ENCODE peak calls at places on chromosomes 5 and 9, in seven cellular contexts. Q is mesenchymal stem cell, W is H1, B is neuronal stem cell, N is IMR-90, K is H9, C is trophoblast cell. S is an unnamed sample.

GRCh38 chr9:37776328-37776727 is 8.5 kb downstream of the EXOSC3 start:
- DNase-seq in C (peak; percentile 92), B (no peak), N (peak; percentile 80), Q (peak; percentile 75), K (no peak), W (no peak), S (no peak)

GRCh38 chr9:2228132-2228531 is 213.0 kb downstream of the SMARCA2 start:
- DNase-seq in K (peak; percentile 71), C (no peak), W (peak; percentile 85), Q (no peak), N (no peak), B (peak; percentile 17), S (peak; percentile 79)

GRCh38 chr9:135608294-135608998 is 30.9 kb downstream of the GLT6D1 start:
- DNase-seq in C (no peak), K (no peak), N (no peak), B (no peak), Q (no peak), W (no peak), S (no peak)

GRCh38 chr5:143788401-143788800 is 23.6 kb upstream of the HMHB1 start:
- DNase-seq in N (no peak), K (no peak), B (no peak), W (no peak), C (no peak), Q (no peak), S (no peak)

GRCh38 chr5:139847790-139848507 is 52.3 kb downstream of the PSD2 start:
- DNase-seq in N (no peak), B (peak; percentile 57), W (peak; percentile 75), Q (peak; percentile 37), K (peak; percentile 56), C (peak; percentile 53), S (peak; percentile 60)

GRCh38 chr9:95785209-95785608 is 90.3 kb upstream of the ERCC6L2 start:
- DNase-seq in K (no peak), B (no peak), C (no peak), Q (peak; percentile 46), W (peak; percentile 17), N (peak; percentile 52), S (no peak)

GRCh38 chr9:89844535-89844934 is 239.7 kb downstream of the GADD45G start:
- DNase-seq in Q (no peak), N (no peak), C (no peak), B (no peak), K (no peak), W (no peak), S (no peak)

GRCh38 chr5:1521671-1522600 is 1.8 kb downstream of the LPCAT1 start:
- DNase-seq in B (no peak), W (peak; percentile 53), Q (peak; percentile 76), K (peak; percentile 39), N (peak; percentile 87), C (peak; percentile 33), S (peak; percentile 66)

GRCh38 chr5:131381792-131382191 is 117.9 kb downstream of the CDC42SE2 start:
- DNase-seq in N (no peak), W (no peak), Q (no peak), C (no peak), B (no peak), K (no peak), S (no peak)

GRCh38 chr5:140408750-140409241 is 7.2 kb downstream of the ANKHD1 start:
- DNase-seq in Q (no peak), N (no peak), W (peak; percentile 32), B (no peak), C (peak; percentile 15), K (no peak), S (no peak)

GRCh38 chr5:151856861-151857260 is 67.8 kb downstream of the GLRA1 start:
- DNase-seq in C (no peak), W (no peak), B (no peak), N (no peak), Q (no peak), K (no peak), S (no peak)

GRCh38 chr9:130298663-130299279 is 33.2 kb downstream of the HMCN2 start:
- DNase-seq in W (peak; percentile 82), Q (peak; percentile 16), B (peak; percentile 48), C (no peak), K (peak; percentile 69), N (no peak), S (peak; percentile 74)

GRCh38 chr9:135048758-135049284 is 38.6 kb upstream of the OLFM1 start:
- DNase-seq in Q (no peak), C (no peak), B (no peak), W (no peak), N (no peak), K (no peak), S (no peak)

GRCh38 chr9:119868694-119869093 is 499.5 kb upstream of the BRINP1 start:
- DNase-seq in C (no peak), W (no peak), N (no peak), B (no peak), Q (no peak), K (no peak), S (peak; percentile 11)

GRCh38 chr5:5298068-5298633 is 124.3 kb upstream of the ICE1 start:
- DNase-seq in Q (no peak), B (no peak), W (no peak), K (no peak), C (no peak), N (no peak), S (no peak)

GRCh38 chr9:91515074-91515687 is 91.5 kb upstream of the NFIL3 start:
- DNase-seq in N (peak; percentile 96), K (no peak), B (no peak), C (peak; percentile 26), W (no peak), Q (peak; percentile 90), S (peak; percentile 70)

GRCh38 chr9:128504485-128505413 is at the start of gene GLE1:
- DNase-seq in B (peak; percentile 92), C (peak; percentile 99), K (peak; percentile 95), W (peak; percentile 99), N (peak; percentile 86), Q (peak; percentile 91), S (peak; percentile 94)

GRCh38 chr5:82662340-82662739 is 384.2 kb upstream of the RPS23 start:
- DNase-seq in C (no peak), K (no peak), Q (no peak), N (no peak), B (no peak), W (no peak), S (no peak)

GRCh38 chr9:34557421-34558321 is 31.9 kb downstream of the CNTFR start:
- DNase-seq in C (no peak), K (no peak), Q (no peak), B (no peak), W (no peak), N (no peak), S (no peak)

GRCh38 chr5:172689801-172690200 is 48.7 kb downstream of the NEURL1B start:
- DNase-seq in K (no peak), C (no peak), B (no peak), Q (no peak), W (no peak), N (no peak), S (no peak)

GRCh38 chr5:86008293-86008692 is 609.4 kb upstream of the COX7C start:
- DNase-seq in Q (no peak), K (no peak), W (no peak), B (no peak), N (no peak), C (no peak), S (no peak)

GRCh38 chr5:134536876-134537275 is 11.4 kb downstream of the JADE2 start:
- DNase-seq in Q (no peak), W (no peak), B (no peak), K (no peak), C (no peak), N (no peak), S (no peak)

GRCh38 chr5:134539732-134540131 is 14.3 kb downstream of the JADE2 start:
- DNase-seq in B (no peak), Q (no peak), N (no peak), K (peak; percentile 96), C (no peak), W (peak; percentile 88), S (peak; percentile 99)

GRCh38 chr5:134538296-134538695 is 12.8 kb downstream of the JADE2 start:
- DNase-seq in N (no peak), Q (no peak), K (no peak), B (no peak), C (peak; percentile 51), W (no peak), S (no peak)

GRCh38 chr5:134534726-134535110 is 9.2 kb downstream of the JADE2 start:
- DNase-seq in K (no peak), W (no peak), N (no peak), B (no peak), C (no peak), Q (no peak), S (no peak)

GRCh38 chr5:134537297-134537696 is 11.8 kb downstream of the JADE2 start:
- DNase-seq in Q (no peak), W (no peak), C (no peak), N (no peak), K (no peak), B (no peak), S (no peak)
- H3K79me1 ChIP-seq in Q (peaks cover 62% of the 10 kb centered on the region), W (peaks cover 31% of the 10 kb centered on the region), C (no peaks in the 10 kb centered on the region), N (peaks cover 75% of the 10 kb centered on the region), K (no peaks in the 10 kb centered on the region), B (no peaks in the 10 kb centered on the region), S (peaks cover 25% of the 10 kb centered on the region)

DNA sequence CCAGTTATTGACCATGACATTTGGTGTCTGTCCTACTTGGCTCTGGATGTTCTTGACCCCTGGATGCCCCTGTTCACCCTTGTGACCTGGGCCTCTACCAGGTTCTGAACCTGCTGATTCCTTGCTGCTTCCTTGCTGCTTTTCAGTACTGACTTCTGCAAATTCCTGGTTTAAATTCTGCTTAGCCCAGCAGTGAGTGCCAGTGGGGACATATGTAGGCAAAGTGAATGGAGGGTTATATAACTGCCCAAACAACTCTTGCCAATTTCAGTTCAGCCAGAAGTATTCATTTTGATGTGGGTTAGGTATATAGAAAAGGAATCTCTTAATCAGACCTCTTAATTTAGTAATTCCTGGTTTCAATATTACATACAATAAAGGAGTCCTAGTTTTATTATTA is 220.6 kb downstream of the TAF11L14 start:
- DNase-seq in W (no peak), N (no peak), C (no peak), Q (no peak), K (no peak), B (no peak), S (no peak)
- H3K23ac ChIP-seq in W (no peak overlapping the region), N (no peak overlapping the region), C (no peak overlapping the region), Q (no peak overlapping the region), K (no peak overlapping the region), B (no peak overlapping the region), S (no peak overlapping the region)

GRCh38 chr5:146334074-146334533 is 4.5 kb upstream of the POU4F3 start:
- DNase-seq in N (no peak), B (no peak), Q (no peak), W (peak; percentile 65), C (no peak), K (peak; percentile 73), S (peak; percentile 41)
- H3K79me1 ChIP-seq in N (no peaks in the 10 kb centered on the region), B (no peaks in the 10 kb centered on the region), Q (no peaks in the 10 kb centered on the region), W (no peaks in the 10 kb centered on the region), C (no peaks in the 10 kb centered on the region), K (no peaks in the 10 kb centered on the region), S (no peaks in the 10 kb centered on the region)

GRCh38 chr9:20775683-20776082 is 91.6 kb downstream of the FOCAD start:
- DNase-seq in Q (no peak), N (no peak), W (no peak), C (no peak), B (no peak), K (no peak), S (no peak)

GRCh38 chr9:20771721-20772120 is 87.7 kb downstream of the FOCAD start:
- DNase-seq in K (no peak), Q (no peak), C (no peak), W (no peak), N (no peak), B (no peak), S (no peak)

DNA sequence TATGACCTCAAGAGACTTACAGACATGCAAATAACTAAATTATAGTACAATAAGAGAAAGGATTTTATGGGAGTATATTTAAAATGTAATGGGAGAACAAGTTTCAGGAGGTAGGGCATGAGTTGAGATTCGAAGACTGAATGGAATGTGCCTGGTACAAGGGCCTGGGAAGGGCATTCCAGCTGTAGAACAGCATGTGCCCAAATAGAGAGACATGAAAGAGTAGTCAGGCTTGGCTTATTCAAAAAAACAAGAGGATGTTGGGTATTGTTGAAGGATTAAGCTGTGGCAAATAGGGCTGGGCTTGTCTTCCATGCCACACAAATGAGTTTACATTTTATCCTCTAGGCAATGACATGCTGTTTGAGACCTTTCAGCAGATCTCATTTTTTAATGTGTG is 86.9 kb downstream of the FOCAD start:
- DNase-seq in K (no peak), C (no peak), N (no peak), W (no peak), Q (no peak), B (no peak), S (no peak)
- H3K23ac ChIP-seq in K (no peak overlapping the region), C (no peak overlapping the region), N (no peak overlapping the region), W (no peak overlapping the region), Q (no peak overlapping the region), B (no peak overlapping the region), S (no peak overlapping the region)